ENCODE peak calls at places on chromosomes 1 and 21, in ten cellular contexts. Q is EL; G is SHP77; H is ovary; M is tibial nerve; D is stimulated activated CD8-positive, alpha-beta memory T cell treated with anti-CD3 and anti-CD28 coated beads, Interleukin-15, amount 100 ng/mL, for 4 hours; X is uterus; T is kidney tubule cell; A is HT1080; B is neural crest cell. S is an unnamed sample.

GRCh38 chr1:165060285-165060793 is 296.2 kb downstream of the LMX1A start:
- DNase-seq in D (no peak), H (no peak), M (no peak), T (no peak), B (no peak), Q (no peak), A (no peak), G (no peak), X (no peak), S (no peak)

GRCh38 chr21:28113718-28114117 is 879.0 kb downstream of the LTN1 start:
- DNase-seq in B (no peak), A (no peak), Q (no peak), M (no peak), T (no peak), G (no peak), H (no peak), D (no peak), X (no peak), S (no peak)

GRCh38 chr1:20112279-20113000 is 6.9 kb downstream of the PLA2G2D start:
- DNase-seq in G (no peak), A (peak; percentile 37), B (no peak), Q (peak; percentile 13), M (no peak), T (peak; percentile 60), H (no peak), D (no peak), X (no peak), S (no peak)

GRCh38 chr1:57017717-57018116 is 51.9 kb upstream of the C8B start:
- DNase-seq in D (no peak), B (peak; percentile 10), H (no peak), M (no peak), X (no peak), T (no peak), G (no peak), Q (peak; percentile 8), A (no peak), S (no peak)

GRCh38 chr1:107405241-107405640 is 264.4 kb downstream of the NTNG1 start:
- DNase-seq in X (no peak), M (no peak), G (no peak), D (no peak), A (peak; percentile 28), B (no peak), T (peak; percentile 12), Q (peak; percentile 29), H (no peak), S (no peak)

GRCh38 chr1:175536921-175537320 is 206.5 kb downstream of the TNR start:
- DNase-seq in M (no peak), Q (no peak), A (no peak), B (no peak), X (no peak), D (no peak), G (no peak), T (no peak), H (no peak), S (no peak)

GRCh38 chr1:84492726-84493125 is 13.5 kb upstream of the SPATA1 start:
- DNase-seq in X (no peak), G (no peak), D (no peak), Q (no peak), B (no peak), T (no peak), H (no peak), A (no peak), M (no peak), S (no peak)

GRCh38 chr1:119467857-119468666 is 38.9 kb upstream of the HSD3B1 start:
- DNase-seq in X (no peak), A (no peak), B (no peak), D (no peak), T (no peak), H (no peak), G (no peak), Q (no peak), M (no peak), S (no peak)

GRCh38 chr1:3031401-3032221 is 10.3 kb downstream of the ACTRT2 start:
- DNase-seq in B (no peak), T (no peak), H (no peak), Q (no peak), G (no peak), A (no peak), M (no peak), X (no peak), D (no peak), S (no peak)

GRCh38 chr1:7425771-7426170 is 345.3 kb upstream of the VAMP3 start:
- DNase-seq in M (no peak), T (no peak), D (no peak), X (no peak), G (no peak), Q (no peak), A (no peak), B (no peak), H (no peak), S (no peak)

GRCh38 chr1:62307516-62308492 is 11.4 kb downstream of the KANK4 start:
- DNase-seq in Q (peak; percentile 9), H (no peak), D (no peak), G (no peak), B (no peak), A (no peak), M (no peak), T (no peak), X (no peak), S (no peak)

GRCh38 chr1:3924186-3924815 is 24.2 kb upstream of the C1orf174 start:
- DNase-seq in D (no peak), X (no peak), T (no peak), H (no peak), Q (no peak), M (no peak), A (no peak), B (no peak), G (no peak), S (no peak)

GRCh38 chr1:59408608-59409007 is 111.7 kb downstream of the FGGY start:
- DNase-seq in Q (no peak), A (no peak), D (no peak), M (no peak), G (no peak), H (no peak), T (no peak), B (no peak), X (no peak), S (no peak)

GRCh38 chr1:45303582-45304310 is 22.9 kb upstream of the HPDL start:
- DNase-seq in D (peak; percentile 98), X (peak; percentile 99), Q (peak; percentile 99), H (peak; percentile 99), A (peak; percentile 91), B (peak; percentile 86), G (peak; percentile 93), T (peak; percentile 98), M (peak; percentile 96), S (peak; percentile 92)

GRCh38 chr1:20974069-20974468 is 187.0 kb upstream of the HP1BP3 start:
- DNase-seq in T (peak; percentile 9), X (no peak), A (peak; percentile 8), G (no peak), B (no peak), M (no peak), D (no peak), H (no peak), Q (peak; percentile 85), S (no peak)

GRCh38 chr1:39720094-39720999 is 18.3 kb upstream of the PPIE start:
- DNase-seq in H (no peak), A (peak; percentile 55), Q (peak; percentile 67), T (peak; percentile 74), G (peak; percentile 40), M (no peak), D (no peak), X (no peak), B (no peak), S (peak; percentile 66)

GRCh38 chr1:48000883-48001282 is 3.7 kb upstream of the TRABD2B start:
- DNase-seq in H (no peak), D (no peak), G (no peak), M (no peak), A (no peak), T (no peak), Q (no peak), X (no peak), B (no peak), S (no peak)

GRCh38 chr21:29228306-29228705 is 70.4 kb upstream of the BACH1 start:
- DNase-seq in H (no peak), A (no peak), X (no peak), M (no peak), T (no peak), B (no peak), Q (no peak), G (no peak), D (no peak), S (no peak)

GRCh38 chr1:65317866-65318653 is 8.7 kb downstream of the DNAJC6 start:
- DNase-seq in A (no peak), H (no peak), G (no peak), T (no peak), D (no peak), Q (no peak), X (no peak), M (no peak), B (no peak), S (no peak)

GRCh38 chr1:169989246-169989645 is 85.2 kb downstream of the KIFAP3 start:
- DNase-seq in B (no peak), M (no peak), X (no peak), T (no peak), A (no peak), Q (no peak), G (no peak), D (no peak), H (no peak), S (no peak)

GRCh38 chr1:43172532-43172972 is 422 bp downstream of the CFAP57 start:
- DNase-seq in X (peak; percentile 83), D (peak; percentile 78), T (peak; percentile 76), B (peak; percentile 68), H (peak; percentile 85), G (peak; percentile 79), A (peak; percentile 46), M (peak; percentile 61), Q (peak; percentile 89), S (no peak)

GRCh38 chr1:182599339-182599738 is 4.8 kb downstream of the RGS16 start:
- DNase-seq in G (peak; percentile 28), B (no peak), T (no peak), H (no peak), X (no peak), D (no peak), M (no peak), Q (no peak), A (no peak), S (no peak)

GRCh38 chr1:55544826-55545225 is 329.7 kb upstream of the USP24 start:
- DNase-seq in H (no peak), M (no peak), T (no peak), D (no peak), Q (peak; percentile 9), B (no peak), G (no peak), X (no peak), A (no peak), S (no peak)

GRCh38 chr1:60696512-60696911 is 385.8 kb upstream of the NFIA start:
- DNase-seq in Q (no peak), X (no peak), B (no peak), H (no peak), G (no peak), M (no peak), D (no peak), T (no peak), A (no peak), S (no peak)

GRCh38 chr1:9244501-9245229 is 10.1 kb downstream of the H6PD start:
- DNase-seq in G (no peak), B (no peak), M (no peak), T (peak; percentile 63), X (no peak), A (no peak), D (no peak), H (no peak), Q (no peak), S (no peak)

GRCh38 chr21:45993210-45994085 is 11.9 kb downstream of the COL6A1 start:
- DNase-seq in A (no peak), H (peak; percentile 25), G (no peak), D (no peak), T (no peak), B (no peak), Q (no peak), M (peak; percentile 30), X (peak; percentile 44), S (no peak)

GRCh38 chr1:23283660-23284602 is 60.2 kb downstream of the HNRNPR start:
- DNase-seq in Q (peak; percentile 84), X (no peak), G (no peak), A (peak; percentile 39), H (no peak), M (no peak), B (no peak), T (peak; percentile 37), D (no peak), S (no peak)

GRCh38 chr1:32240140-32240951 is 6.7 kb upstream of the FAM167B start:
- DNase-seq in Q (peak; percentile 78), X (peak; percentile 79), T (peak; percentile 83), D (peak; percentile 30), M (peak; percentile 34), H (peak; percentile 86), B (peak; percentile 51), A (no peak), G (peak; percentile 91), S (peak; percentile 48)